ENCODE peak calls at places on chromosomes 3 and 15, in ten cellular contexts. One of them, this sample, is unnamed.

GRCh38 chr3:186786810-186787375 is 3.5 kb downstream of the EIF4A2 start:
- DNase-seq in aorta: no peak
- DNase-seq in GM12865: peak
- DNase-seq in HT1080: no peak
- DNase-seq in GM03348: no peak
- DNase-seq in SK-N-SH: no peak
- DNase-seq in upper lobe of right lung: no peak
- DNase-seq in AML-193: no peak
- DNase-seq in stomach: no peak
- DNase-seq in amniotic stem cell: no peak
- DNase-seq in this sample: no peak

GRCh38 chr3:17290894-17291293 is 406.1 kb downstream of the PLCL2 start:
- DNase-seq in GM03348: peak
- DNase-seq in HT1080: peak
- DNase-seq in SK-N-SH: no peak
- DNase-seq in upper lobe of right lung: no peak
- DNase-seq in AML-193: no peak
- DNase-seq in amniotic stem cell: no peak
- DNase-seq in aorta: no peak
- DNase-seq in stomach: no peak
- DNase-seq in GM12865: no peak
- DNase-seq in this sample: peak

GRCh38 chr15:77010842-77011241 is 15.9 kb downstream of the PSTPIP1 start:
- DNase-seq in aorta: no peak
- DNase-seq in HT1080: no peak
- DNase-seq in GM12865: no peak
- DNase-seq in GM03348: no peak
- DNase-seq in amniotic stem cell: no peak
- DNase-seq in AML-193: no peak
- DNase-seq in upper lobe of right lung: no peak
- DNase-seq in SK-N-SH: no peak
- DNase-seq in stomach: no peak
- DNase-seq in this sample: no peak

GRCh38 chr3:63353383-63353782 is 75.3 kb downstream of the SYNPR start:
- DNase-seq in AML-193: no peak
- DNase-seq in HT1080: peak
- DNase-seq in stomach: no peak
- DNase-seq in aorta: no peak
- DNase-seq in upper lobe of right lung: no peak
- DNase-seq in SK-N-SH: no peak
- DNase-seq in GM12865: no peak
- DNase-seq in amniotic stem cell: peak
- DNase-seq in GM03348: peak
- DNase-seq in this sample: no peak

GRCh38 chr3:177571271-177571972 is 374.1 kb upstream of the TBL1XR1 start:
- DNase-seq in stomach: no peak
- DNase-seq in aorta: no peak
- DNase-seq in GM12865: no peak
- DNase-seq in amniotic stem cell: no peak
- DNase-seq in AML-193: no peak
- DNase-seq in SK-N-SH: no peak
- DNase-seq in upper lobe of right lung: no peak
- DNase-seq in HT1080: no peak
- DNase-seq in GM03348: no peak
- DNase-seq in this sample: no peak

GRCh38 chr3:8553405-8553804 is 51.8 kb downstream of the LMCD1 start:
- DNase-seq in amniotic stem cell: no peak
- DNase-seq in GM12865: no peak
- DNase-seq in HT1080: no peak
- DNase-seq in aorta: peak
- DNase-seq in stomach: no peak
- DNase-seq in GM03348: no peak
- DNase-seq in AML-193: no peak
- DNase-seq in SK-N-SH: no peak
- DNase-seq in upper lobe of right lung: no peak
- DNase-seq in this sample: no peak

GRCh38 chr3:188972313-188972712 is 199.5 kb upstream of the TPRG1 start:
- DNase-seq in AML-193: peak
- DNase-seq in SK-N-SH: no peak
- DNase-seq in GM03348: no peak
- DNase-seq in upper lobe of right lung: no peak
- DNase-seq in stomach: no peak
- DNase-seq in aorta: no peak
- DNase-seq in HT1080: no peak
- DNase-seq in amniotic stem cell: no peak
- DNase-seq in GM12865: no peak
- DNase-seq in this sample: no peak

GRCh38 chr3:53498993-53499641 is 4.7 kb downstream of the CACNA1D start:
- DNase-seq in GM03348: no peak
- DNase-seq in GM12865: no peak
- DNase-seq in stomach: no peak
- DNase-seq in HT1080: no peak
- DNase-seq in upper lobe of right lung: no peak
- DNase-seq in SK-N-SH: no peak
- DNase-seq in amniotic stem cell: no peak
- DNase-seq in AML-193: no peak
- DNase-seq in aorta: no peak
- DNase-seq in this sample: no peak

GRCh38 chr15:34366271-34367043 is 539 bp downstream of the LPCAT4 start:
- DNase-seq in aorta: peak
- DNase-seq in AML-193: peak
- DNase-seq in GM12865: peak
- DNase-seq in SK-N-SH: peak
- DNase-seq in upper lobe of right lung: peak
- DNase-seq in HT1080: peak
- DNase-seq in GM03348: peak
- DNase-seq in amniotic stem cell: peak
- DNase-seq in stomach: peak
- DNase-seq in this sample: peak

GRCh38 chr3:196890309-196890708 is 22.6 kb downstream of the SENP5 start:
- DNase-seq in GM12865: no peak
- DNase-seq in HT1080: no peak
- DNase-seq in SK-N-SH: no peak
- DNase-seq in GM03348: peak
- DNase-seq in AML-193: no peak
- DNase-seq in stomach: no peak
- DNase-seq in amniotic stem cell: no peak
- DNase-seq in aorta: no peak
- DNase-seq in upper lobe of right lung: no peak
- DNase-seq in this sample: no peak

GRCh38 chr3:58630081-58630709 is 36.4 kb downstream of the FAM3D start:
- DNase-seq in stomach: peak
- DNase-seq in GM03348: peak
- DNase-seq in GM12865: peak
- DNase-seq in aorta: no peak
- DNase-seq in AML-193: peak
- DNase-seq in SK-N-SH: peak
- DNase-seq in amniotic stem cell: no peak
- DNase-seq in upper lobe of right lung: no peak
- DNase-seq in HT1080: peak
- DNase-seq in this sample: peak

This sample was measured in heart right ventricle.